ENCODE peak calls at places on chromosomes 5 and 9, in eight cellular contexts. I, K, G, N, R, Q, B and J are unnamed samples.

GRCh38 chr5:127958421-127959011 is 125.0 kb upstream of the SLC12A2 start:
- DNase-seq in I (no peak), K (no peak), G (no peak), N (no peak), R (no peak), Q (no peak), B (no peak), J (no peak)

GRCh38 chr5:78592735-78593386 is 55.7 kb downstream of the LHFPL2 start:
- DNase-seq in I (peak; percentile 46), K (no peak), G (no peak), N (no peak), R (no peak), Q (no peak), B (no peak), J (no peak)

GRCh38 chr9:77375956-77376532 is 198.7 kb downstream of the VPS13A start:
- DNase-seq in I (no peak), K (peak; percentile 12), G (no peak), N (no peak), R (no peak), Q (no peak), B (no peak), J (no peak)

GRCh38 chr5:159263569-159263905 is 447 bp downstream of the UBLCP1 start:
- DNase-seq in I (no peak), K (no peak), G (no peak), N (no peak), R (no peak), Q (no peak), B (no peak), J (no peak)

GRCh38 chr9:136626740-136627642 is 35.7 kb upstream of the EGFL7 start:
- DNase-seq in I (no peak), K (peak; percentile 89), G (no peak), N (no peak), R (no peak), Q (no peak), B (no peak), J (no peak)

GRCh38 chr5:175384724-175385552 is 59.0 kb downstream of the DRD1 start:
- DNase-seq in I (no peak), K (no peak), G (no peak), N (no peak), R (no peak), Q (no peak), B (no peak), J (no peak)

GRCh38 chr5:112186401-112186990 is 232.6 kb downstream of the EPB41L4A start:
- DNase-seq in I (peak; percentile 56), K (no peak), G (no peak), N (peak; percentile 30), R (no peak), Q (no peak), B (no peak), J (peak; percentile 18)

GRCh38 chr9:98550206-98550820 is 158.4 kb downstream of the GABBR2 start:
- DNase-seq in I (peak; percentile 64), K (no peak), G (no peak), N (no peak), R (no peak), Q (no peak), B (no peak), J (no peak)

GRCh38 chr9:127163409-127163808 is 41.0 kb upstream of the ANGPTL2 start:
- DNase-seq in I (peak; percentile 66), K (no peak), G (no peak), N (no peak), R (no peak), Q (no peak), B (no peak), J (no peak)

GRCh38 chr5:34599471-34600117 is 56.5 kb upstream of the RAI14 start:
- DNase-seq in I (peak; percentile 52), K (no peak), G (no peak), N (no peak), R (no peak), Q (no peak), B (no peak), J (no peak)

GRCh38 chr9:35555246-35555701 is 49.8 kb upstream of the TESK1 start:
- DNase-seq in I (no peak), K (no peak), G (no peak), N (no peak), R (no peak), Q (no peak), B (no peak), J (no peak)

GRCh38 chr9:73434826-73435225 is 283.2 kb downstream of the ANXA1 start:
- DNase-seq in I (peak; percentile 2), K (no peak), G (no peak), N (no peak), R (no peak), Q (no peak), B (no peak), J (no peak)

GRCh38 chr5:80165430-80165829 is 90.4 kb downstream of the SERINC5 start:
- DNase-seq in I (no peak), K (no peak), G (no peak), N (no peak), R (no peak), Q (no peak), B (no peak), J (no peak)